ENCODE peak calls at places on chromosomes 11 and 22, in eight cellular contexts. P is psoas muscle; V is neuronal stem cell; H is aorta; O is tibial nerve; G is PC-3; X is cardiac muscle cell; I is CD8-positive, alpha-beta memory T cell. R is an unnamed sample.

GRCh38 chr11:86182976-86183584 is 61.5 kb upstream of the EED start:
- DNase-seq in P (no peak), V (no peak), H (no peak), O (no peak), G (peak; percentile 83), X (no peak), I (peak; percentile 29), R (peak; percentile 91)

GRCh38 chr22:48254311-48254873 is 1491.9 kb downstream of the TBC1D22A start:
- DNase-seq in P (no peak), V (no peak), H (no peak), O (no peak), G (no peak), X (no peak), I (no peak), R (no peak)

GRCh38 chr11:122758974-122759373 is 79.3 kb upstream of the CRTAM start:
- DNase-seq in P (no peak), V (no peak), H (no peak), O (no peak), G (no peak), X (no peak), I (no peak), R (peak; percentile 35)

GRCh38 chr11:78218707-78219492 is 30.2 kb downstream of the USP35 start:
- DNase-seq in P (no peak), V (no peak), H (peak; percentile 62), O (no peak), G (no peak), X (no peak), I (no peak), R (no peak)

GRCh38 chr11:21278840-21279239 is 609.5 kb downstream of the NELL1 start:
- DNase-seq in P (no peak), V (no peak), H (no peak), O (no peak), G (no peak), X (no peak), I (no peak), R (no peak)

GRCh38 chr11:35740061-35740824 is 77.7 kb downstream of the TRIM44 start:
- DNase-seq in P (no peak), V (no peak), H (no peak), O (no peak), G (no peak), X (no peak), I (no peak), R (no peak)

GRCh38 chr11:120295110-120295509 is 30.0 kb upstream of the TLCD5 start:
- DNase-seq in P (no peak), V (no peak), H (no peak), O (no peak), G (no peak), X (no peak), I (no peak), R (no peak)

GRCh38 chr11:67053896-67054850 is 2.5 kb upstream of the RHOD start:
- DNase-seq in P (peak; percentile 66), V (peak; percentile 55), H (peak; percentile 85), O (no peak), G (peak; percentile 72), X (peak; percentile 73), I (no peak), R (no peak)

GRCh38 chr11:73747762-73748161 is 13.1 kb downstream of the RAB6A start:
- DNase-seq in P (no peak), V (no peak), H (no peak), O (no peak), G (no peak), X (no peak), I (no peak), R (no peak)

GRCh38 chr11:48169706-48170105 is 46.9 kb upstream of the OR4B1 start:
- DNase-seq in P (no peak), V (no peak), H (no peak), O (no peak), G (no peak), X (peak; percentile 74), I (no peak), R (no peak)

GRCh38 chr11:102430158-102430836 is 22.3 kb downstream of the TMEM123 start:
- DNase-seq in P (no peak), V (no peak), H (no peak), O (no peak), G (no peak), X (no peak), I (no peak), R (no peak)

GRCh38 chr11:127339376-127339775 is 338.8 kb upstream of the KIRREL3 start:
- DNase-seq in P (no peak), V (no peak), H (no peak), O (no peak), G (no peak), X (no peak), I (no peak), R (no peak)

GRCh38 chr11:134024420-134025085 is 44.3 kb upstream of the JAM3 start:
- DNase-seq in P (no peak), V (no peak), H (peak; percentile 59), O (no peak), G (peak; percentile 83), X (no peak), I (no peak), R (peak; percentile 81)

GRCh38 chr11:31820438-31820818 is 9.3 kb upstream of the PAX6 start:
- DNase-seq in P (no peak), V (peak; percentile 57), H (no peak), O (no peak), G (no peak), X (no peak), I (no peak), R (no peak)

GRCh38 chr11:31819533-31820437 is 8.7 kb upstream of the PAX6 start:
- DNase-seq in P (no peak), V (peak; percentile 57), H (no peak), O (no peak), G (no peak), X (no peak), I (no peak), R (no peak)

GRCh38 chr11:31821779-31822574 is 10.9 kb upstream of the PAX6 start:
- DNase-seq in P (no peak), V (peak; percentile 18), H (no peak), O (no peak), G (no peak), X (no peak), I (no peak), R (no peak)

GRCh38 chr11:31822604-31823371 is 11.7 kb upstream of the PAX6 start:
- DNase-seq in P (no peak), V (no peak), H (no peak), O (no peak), G (no peak), X (no peak), I (no peak), R (no peak)

DNA sequence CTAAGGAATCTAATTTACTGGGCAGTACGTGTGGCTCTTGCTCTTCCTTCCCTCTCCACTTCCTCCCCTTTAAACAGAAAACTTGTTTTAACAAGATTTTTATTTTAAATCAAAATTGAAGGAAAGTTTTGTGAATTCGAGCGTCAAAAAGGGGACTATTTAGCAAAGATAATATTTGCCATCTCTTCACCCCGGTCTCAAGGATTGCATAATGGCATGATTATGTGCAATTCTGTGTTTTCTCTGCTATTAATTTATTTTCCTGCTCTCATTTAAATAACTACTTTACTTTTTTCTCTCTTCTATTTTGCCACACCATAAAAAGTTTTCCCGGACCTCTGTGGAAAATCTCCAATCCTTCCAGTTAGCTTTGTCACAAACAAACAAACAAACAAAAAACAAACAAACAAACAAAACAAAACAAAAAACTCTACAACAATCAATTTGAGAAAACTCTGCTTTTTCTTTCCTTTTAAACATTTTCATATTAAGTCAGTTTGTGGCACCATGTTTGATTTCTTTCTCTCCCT is 10.2 kb upstream of the PAX6 start:
- DNase-seq in P (no peak), V (no peak), H (no peak), O (no peak), G (no peak), X (no peak), I (no peak), R (no peak)
- H3K9me3 ChIP-seq in P (no peaks in the 10 kb centered on the region), V (peaks cover 8% of the 10 kb centered on the region), H (no peaks in the 10 kb centered on the region), O (no peaks in the 10 kb centered on the region), G (no peaks in the 10 kb centered on the region), X (no peaks in the 10 kb centered on the region), I (no peaks in the 10 kb centered on the region), R (no peaks in the 10 kb centered on the region)

GRCh38 chr22:27603823-27604190 is 197.7 kb downstream of the MN1 start:
- DNase-seq in P (no peak), V (no peak), H (peak; percentile 91), O (no peak), G (no peak), X (peak; percentile 18), I (no peak), R (no peak)
- H3K4me3 ChIP-seq in P (no peak overlapping the region), V (peak overlapping the region; percentile 21), H (no peak overlapping the region), O (no peak overlapping the region), G (no peak overlapping the region), X (no peak overlapping the region), I (no peak overlapping the region), R (no peak overlapping the region)

GRCh38 chr11:125802387-125802786 is 14.5 kb downstream of the PATE3 start:
- DNase-seq in P (no peak), V (no peak), H (no peak), O (no peak), G (no peak), X (no peak), I (no peak), R (no peak)

DNA sequence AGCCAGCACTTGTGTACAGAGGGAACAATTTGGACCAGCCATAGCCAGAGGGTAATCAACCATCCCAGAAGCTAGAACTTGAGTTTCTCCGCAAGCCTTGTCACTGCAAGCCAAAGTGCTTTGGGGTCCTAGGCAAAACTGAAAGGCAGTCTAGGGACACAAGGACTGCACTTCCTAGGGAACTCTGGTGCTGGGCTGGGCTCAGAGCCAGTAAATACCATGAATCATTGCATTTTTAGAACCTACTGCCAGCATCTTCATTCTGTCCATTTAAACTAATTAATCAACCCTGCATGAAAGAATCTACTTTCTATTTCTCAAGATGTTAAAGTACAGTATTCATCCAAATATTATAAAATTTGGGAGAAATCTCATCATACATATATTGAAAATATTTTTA is 20.0 kb downstream of the PATE3 start:
- DNase-seq in P (no peak), V (no peak), H (no peak), O (no peak), G (peak; percentile 37), X (no peak), I (no peak), R (no peak)
- H3K9me3 ChIP-seq in P (no peaks in the 10 kb centered on the region), V (no peaks in the 10 kb centered on the region), H (peaks cover 5% of the 10 kb centered on the region), O (peaks cover 63% of the 10 kb centered on the region), G (peaks cover 4% of the 10 kb centered on the region), X (no peaks in the 10 kb centered on the region), I (no peaks in the 10 kb centered on the region), R (no peaks in the 10 kb centered on the region)

DNA sequence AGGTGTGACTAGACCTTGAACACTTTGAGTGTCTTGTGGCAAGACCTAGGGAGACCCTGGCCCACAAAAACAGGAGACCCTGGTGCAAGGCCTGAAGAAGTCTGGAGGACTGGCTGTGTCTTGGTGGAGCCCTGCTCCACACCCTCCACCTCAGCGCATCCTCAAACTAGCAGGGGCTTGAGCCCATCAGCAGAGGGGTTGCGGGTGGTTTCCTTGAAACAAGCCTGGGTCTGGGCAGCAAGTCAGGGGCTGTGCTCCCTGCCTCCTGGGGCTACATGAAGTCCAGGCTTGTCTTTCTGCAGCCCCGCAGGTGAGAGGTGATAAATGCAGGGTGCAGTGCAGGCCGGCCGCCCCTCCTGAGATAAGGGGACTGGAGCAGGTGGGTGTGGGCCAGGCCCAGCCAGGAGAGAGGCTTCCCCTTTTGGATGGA is 2.9 kb downstream of the CDKN1C start:
- DNase-seq in P (no peak), V (no peak), H (no peak), O (no peak), G (no peak), X (peak; percentile 14), I (no peak), R (no peak)
- H3K4me3 ChIP-seq in P (peak overlapping the region; percentile 88), V (no peak overlapping the region), H (no peak overlapping the region), O (no peak overlapping the region), G (no peak overlapping the region), X (no peak overlapping the region), I (no peak overlapping the region), R (no peak overlapping the region)

R was measured in keratinocyte.